ENCODE peak calls at places on chromosomes 6 and 20, in nine cellular contexts. One of them, this sample, is unnamed.

GRCh38 chr20:16018881-16019280 is 554.4 kb downstream of the KIF16B start:
- DNase-seq in neural crest cell: no peak
- DNase-seq in CD4-positive, alpha-beta T cell: no peak
- DNase-seq in nephron progenitor cell: no peak
- DNase-seq in IMR-90: no peak
- DNase-seq in lower lobe of right lung: no peak
- DNase-seq in choroid plexus epithelial cell: no peak
- DNase-seq in SK-N-SH: no peak
- DNase-seq in heart right ventricle: no peak
- DNase-seq in this sample: no peak

GRCh38 chr20:12358006-12358654 is 440.4 kb downstream of the BTBD3 start:
- DNase-seq in neural crest cell: no peak
- DNase-seq in CD4-positive, alpha-beta T cell: no peak
- DNase-seq in nephron progenitor cell: no peak
- DNase-seq in IMR-90: no peak
- DNase-seq in lower lobe of right lung: no peak
- DNase-seq in choroid plexus epithelial cell: peak
- DNase-seq in SK-N-SH: no peak
- DNase-seq in heart right ventricle: no peak
- DNase-seq in this sample: no peak

GRCh38 chr20:62708591-62709536 is at the start of gene NTSR1:
- DNase-seq in neural crest cell: no peak
- DNase-seq in CD4-positive, alpha-beta T cell: no peak
- DNase-seq in nephron progenitor cell: peak
- DNase-seq in IMR-90: no peak
- DNase-seq in lower lobe of right lung: no peak
- DNase-seq in choroid plexus epithelial cell: peak
- DNase-seq in SK-N-SH: no peak
- DNase-seq in heart right ventricle: peak
- DNase-seq in this sample: no peak

GRCh38 chr6:30211899-30212298 is 1.3 kb downstream of the TRIM26 start:
- DNase-seq in neural crest cell: no peak
- DNase-seq in CD4-positive, alpha-beta T cell: no peak
- DNase-seq in nephron progenitor cell: no peak
- DNase-seq in IMR-90: no peak
- DNase-seq in lower lobe of right lung: no peak
- DNase-seq in choroid plexus epithelial cell: no peak
- DNase-seq in SK-N-SH: no peak
- DNase-seq in heart right ventricle: no peak
- DNase-seq in this sample: no peak

GRCh38 chr6:46059608-46060007 is 43.9 kb upstream of the CLIC5 start:
- DNase-seq in neural crest cell: no peak
- DNase-seq in CD4-positive, alpha-beta T cell: no peak
- DNase-seq in nephron progenitor cell: no peak
- DNase-seq in IMR-90: no peak
- DNase-seq in lower lobe of right lung: no peak
- DNase-seq in choroid plexus epithelial cell: peak
- DNase-seq in SK-N-SH: no peak
- DNase-seq in heart right ventricle: no peak
- DNase-seq in this sample: no peak

GRCh38 chr6:36855750-36856149 is 16.5 kb upstream of the CPNE5 start:
- DNase-seq in neural crest cell: no peak
- DNase-seq in CD4-positive, alpha-beta T cell: no peak
- DNase-seq in nephron progenitor cell: no peak
- DNase-seq in IMR-90: no peak
- DNase-seq in lower lobe of right lung: no peak
- DNase-seq in choroid plexus epithelial cell: no peak
- DNase-seq in SK-N-SH: no peak
- DNase-seq in heart right ventricle: no peak
- DNase-seq in this sample: no peak

GRCh38 chr20:58893355-58894151 is 41.0 kb downstream of the GNAS start:
- DNase-seq in neural crest cell: no peak
- DNase-seq in CD4-positive, alpha-beta T cell: no peak
- DNase-seq in nephron progenitor cell: no peak
- DNase-seq in IMR-90: peak
- DNase-seq in lower lobe of right lung: no peak
- DNase-seq in choroid plexus epithelial cell: no peak
- DNase-seq in SK-N-SH: no peak
- DNase-seq in heart right ventricle: no peak
- DNase-seq in this sample: no peak

GRCh38 chr20:59824711-59825562 is 108.5 kb downstream of the SYCP2 start:
- DNase-seq in neural crest cell: no peak
- DNase-seq in CD4-positive, alpha-beta T cell: no peak
- DNase-seq in nephron progenitor cell: no peak
- DNase-seq in IMR-90: no peak
- DNase-seq in lower lobe of right lung: no peak
- DNase-seq in choroid plexus epithelial cell: no peak
- DNase-seq in SK-N-SH: peak
- DNase-seq in heart right ventricle: no peak
- DNase-seq in this sample: no peak

GRCh38 chr6:12200025-12200424 is 90.1 kb upstream of the EDN1 start:
- DNase-seq in neural crest cell: no peak
- DNase-seq in CD4-positive, alpha-beta T cell: no peak
- DNase-seq in nephron progenitor cell: no peak
- DNase-seq in IMR-90: no peak
- DNase-seq in lower lobe of right lung: no peak
- DNase-seq in choroid plexus epithelial cell: no peak
- DNase-seq in SK-N-SH: no peak
- DNase-seq in heart right ventricle: no peak
- DNase-seq in this sample: no peak

GRCh38 chr20:46296526-46297250 is 11.6 kb downstream of the CDH22 start:
- DNase-seq in neural crest cell: no peak
- DNase-seq in CD4-positive, alpha-beta T cell: no peak
- DNase-seq in nephron progenitor cell: no peak
- DNase-seq in IMR-90: no peak
- DNase-seq in lower lobe of right lung: peak
- DNase-seq in choroid plexus epithelial cell: no peak
- DNase-seq in SK-N-SH: no peak
- DNase-seq in heart right ventricle: no peak
- DNase-seq in this sample: no peak

GRCh38 chr20:49318430-49319203 is 40.8 kb upstream of the ZNFX1 start:
- DNase-seq in neural crest cell: no peak
- DNase-seq in CD4-positive, alpha-beta T cell: no peak
- DNase-seq in nephron progenitor cell: peak
- DNase-seq in IMR-90: no peak
- DNase-seq in lower lobe of right lung: peak
- DNase-seq in choroid plexus epithelial cell: no peak
- DNase-seq in SK-N-SH: peak
- DNase-seq in heart right ventricle: no peak
- DNase-seq in this sample: no peak

GRCh38 chr6:21300439-21300838 is 293.1 kb upstream of the SOX4 start:
- DNase-seq in neural crest cell: no peak
- DNase-seq in CD4-positive, alpha-beta T cell: no peak
- DNase-seq in nephron progenitor cell: no peak
- DNase-seq in IMR-90: no peak
- DNase-seq in lower lobe of right lung: no peak
- DNase-seq in choroid plexus epithelial cell: no peak
- DNase-seq in SK-N-SH: no peak
- DNase-seq in heart right ventricle: no peak
- DNase-seq in this sample: no peak

GRCh38 chr6:166442131-166442530 is 59.4 kb upstream of the MPC1 start:
- DNase-seq in neural crest cell: no peak
- DNase-seq in CD4-positive, alpha-beta T cell: no peak
- DNase-seq in nephron progenitor cell: no peak
- DNase-seq in IMR-90: no peak
- DNase-seq in lower lobe of right lung: no peak
- DNase-seq in choroid plexus epithelial cell: no peak
- DNase-seq in SK-N-SH: no peak
- DNase-seq in heart right ventricle: no peak
- DNase-seq in this sample: no peak

GRCh38 chr6:46990031-46990644 is 52.0 kb downstream of the ADGRF1 start:
- DNase-seq in neural crest cell: no peak
- DNase-seq in CD4-positive, alpha-beta T cell: no peak
- DNase-seq in nephron progenitor cell: peak
- DNase-seq in IMR-90: no peak
- DNase-seq in lower lobe of right lung: no peak
- DNase-seq in choroid plexus epithelial cell: no peak
- DNase-seq in SK-N-SH: no peak
- DNase-seq in heart right ventricle: peak
- DNase-seq in this sample: no peak

GRCh38 chr20:1207293-1207884 is 4.1 kb downstream of the C20orf202 start:
- DNase-seq in neural crest cell: no peak
- DNase-seq in CD4-positive, alpha-beta T cell: no peak
- DNase-seq in nephron progenitor cell: no peak
- DNase-seq in IMR-90: no peak
- DNase-seq in lower lobe of right lung: no peak
- DNase-seq in choroid plexus epithelial cell: no peak
- DNase-seq in SK-N-SH: no peak
- DNase-seq in heart right ventricle: no peak
- DNase-seq in this sample: no peak

GRCh38 chr20:47546184-47547033 is 44.7 kb downstream of the NCOA3 start:
- DNase-seq in neural crest cell: no peak
- DNase-seq in CD4-positive, alpha-beta T cell: no peak
- DNase-seq in nephron progenitor cell: no peak
- DNase-seq in IMR-90: peak
- DNase-seq in lower lobe of right lung: no peak
- DNase-seq in choroid plexus epithelial cell: peak
- DNase-seq in SK-N-SH: no peak
- DNase-seq in heart right ventricle: no peak
- DNase-seq in this sample: no peak

GRCh38 chr20:53869466-53870258 is 200.7 kb downstream of the BCAS1 start:
- DNase-seq in neural crest cell: peak
- DNase-seq in CD4-positive, alpha-beta T cell: peak
- DNase-seq in nephron progenitor cell: peak
- DNase-seq in IMR-90: peak
- DNase-seq in lower lobe of right lung: peak
- DNase-seq in choroid plexus epithelial cell: peak
- DNase-seq in SK-N-SH: peak
- DNase-seq in heart right ventricle: no peak
- DNase-seq in this sample: peak

GRCh38 chr20:63544958-63545516 is 2.5 kb downstream of the SRMS start:
- DNase-seq in neural crest cell: no peak
- DNase-seq in CD4-positive, alpha-beta T cell: no peak
- DNase-seq in nephron progenitor cell: no peak
- DNase-seq in IMR-90: no peak
- DNase-seq in lower lobe of right lung: no peak
- DNase-seq in choroid plexus epithelial cell: no peak
- DNase-seq in SK-N-SH: no peak
- DNase-seq in heart right ventricle: no peak
- DNase-seq in this sample: no peak

DNA sequence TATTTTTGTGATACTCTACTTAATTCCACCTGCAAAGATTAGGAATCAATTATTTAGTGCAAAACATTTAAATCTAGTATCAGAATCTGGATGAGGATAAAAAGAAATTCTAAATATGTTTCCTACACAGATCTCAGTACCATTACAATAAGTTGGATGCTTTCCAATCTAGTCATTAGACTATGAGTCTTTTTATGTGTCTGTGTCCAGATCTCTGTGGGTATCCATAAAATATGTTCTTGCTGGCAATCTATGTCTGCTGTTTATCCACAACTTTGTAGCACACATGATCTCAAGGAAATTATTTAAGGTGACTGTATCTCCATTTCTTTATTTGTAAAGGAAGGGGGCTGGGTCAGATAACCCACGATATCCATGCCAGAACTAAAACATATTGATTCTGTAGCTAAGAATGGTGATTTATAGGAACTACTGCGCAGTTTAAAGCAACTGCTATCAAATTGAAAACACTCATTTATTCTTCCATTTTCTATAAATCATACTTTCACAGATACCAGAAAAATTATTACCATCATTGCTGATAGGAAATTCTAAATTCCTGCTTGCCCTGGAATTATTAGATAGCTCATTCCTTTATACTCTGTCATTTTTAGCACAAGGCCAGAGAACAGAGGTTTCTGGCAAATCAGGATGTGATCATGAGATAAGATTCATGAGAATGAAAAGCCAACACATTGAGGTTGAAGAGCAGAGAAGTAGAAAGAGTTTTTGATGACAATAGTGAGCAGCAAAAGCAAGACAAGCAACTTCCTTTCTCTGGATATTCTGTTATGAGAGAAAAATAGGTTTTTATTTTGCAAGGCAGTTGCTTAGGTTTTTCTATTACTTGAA is 851.4 kb upstream of the CITED2 start:
- DNase-seq in neural crest cell: no peak
- DNase-seq in CD4-positive, alpha-beta T cell: no peak
- DNase-seq in nephron progenitor cell: no peak
- DNase-seq in IMR-90: peak
- DNase-seq in lower lobe of right lung: no peak
- DNase-seq in choroid plexus epithelial cell: peak
- DNase-seq in SK-N-SH: no peak
- DNase-seq in heart right ventricle: no peak
- DNase-seq in this sample: no peak
- TF ChIP-seq CTCF in neural crest cell: no peak
- TF ChIP-seq CTCF in CD4-positive, alpha-beta T cell: no peak
- TF ChIP-seq CTCF in nephron progenitor cell: no peak
- TF ChIP-seq CTCF in IMR-90: no peak
- TF ChIP-seq CTCF in lower lobe of right lung: no peak
- TF ChIP-seq CTCF in choroid plexus epithelial cell: no peak
- TF ChIP-seq CTCF in SK-N-SH: no peak
- TF ChIP-seq CTCF in heart right ventricle: no peak
- TF ChIP-seq CTCF in this sample: no peak

DNA sequence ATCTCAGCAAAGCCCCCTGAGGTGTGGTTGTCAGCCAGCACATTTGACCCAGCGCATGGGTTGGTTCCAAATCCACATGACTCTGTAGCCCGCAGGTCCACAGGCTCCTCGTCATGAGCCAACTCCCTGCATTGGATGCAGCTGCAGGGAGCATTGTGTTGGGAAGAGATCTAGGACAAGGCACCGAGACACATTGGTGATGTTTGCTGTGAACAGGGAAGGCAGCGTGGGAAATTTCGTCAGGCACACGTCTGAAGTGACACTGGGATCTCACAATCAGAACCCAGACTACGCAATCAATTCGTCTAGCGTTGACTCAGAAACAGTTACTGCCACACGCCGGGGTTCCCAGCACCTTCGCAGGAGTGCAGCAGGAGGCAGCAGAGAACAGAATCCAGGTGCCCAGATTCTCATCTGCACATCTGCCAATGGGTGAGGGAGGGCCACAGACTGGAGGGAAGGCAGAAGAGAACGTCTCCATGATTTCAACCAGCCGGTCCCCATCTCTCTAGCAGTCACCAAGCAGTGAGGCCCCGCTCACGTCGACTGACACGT is 177.0 kb downstream of the TTLL2 start:
- DNase-seq in neural crest cell: no peak
- DNase-seq in CD4-positive, alpha-beta T cell: no peak
- DNase-seq in nephron progenitor cell: peak
- DNase-seq in IMR-90: no peak
- DNase-seq in lower lobe of right lung: no peak
- DNase-seq in choroid plexus epithelial cell: peak
- DNase-seq in SK-N-SH: peak
- DNase-seq in heart right ventricle: no peak
- DNase-seq in this sample: no peak
- TF ChIP-seq CTCF in neural crest cell: peak
- TF ChIP-seq CTCF in CD4-positive, alpha-beta T cell: no peak
- TF ChIP-seq CTCF in nephron progenitor cell: peak
- TF ChIP-seq CTCF in IMR-90: no peak
- TF ChIP-seq CTCF in lower lobe of right lung: no peak
- TF ChIP-seq CTCF in choroid plexus epithelial cell: peak
- TF ChIP-seq CTCF in SK-N-SH: no peak
- TF ChIP-seq CTCF in heart right ventricle: no peak
- TF ChIP-seq CTCF in this sample: no peak

GRCh38 chr20:43985121-43985520 is 70.5 kb downstream of the TOX2 start:
- DNase-seq in neural crest cell: no peak
- DNase-seq in CD4-positive, alpha-beta T cell: no peak
- DNase-seq in nephron progenitor cell: no peak
- DNase-seq in IMR-90: no peak
- DNase-seq in lower lobe of right lung: no peak
- DNase-seq in choroid plexus epithelial cell: no peak
- DNase-seq in SK-N-SH: no peak
- DNase-seq in heart right ventricle: no peak
- DNase-seq in this sample: no peak
- TF ChIP-seq CTCF in neural crest cell: no peak
- TF ChIP-seq CTCF in CD4-positive, alpha-beta T cell: no peak
- TF ChIP-seq CTCF in nephron progenitor cell: no peak
- TF ChIP-seq CTCF in IMR-90: no peak
- TF ChIP-seq CTCF in lower lobe of right lung: no peak
- TF ChIP-seq CTCF in choroid plexus epithelial cell: no peak
- TF ChIP-seq CTCF in SK-N-SH: no peak
- TF ChIP-seq CTCF in heart right ventricle: no peak
- TF ChIP-seq CTCF in this sample: no peak

GRCh38 chr20:6055981-6056569 is 2.2 kb upstream of the LRRN4 start:
- DNase-seq in neural crest cell: no peak
- DNase-seq in CD4-positive, alpha-beta T cell: no peak
- DNase-seq in nephron progenitor cell: no peak
- DNase-seq in IMR-90: no peak
- DNase-seq in lower lobe of right lung: no peak
- DNase-seq in choroid plexus epithelial cell: no peak
- DNase-seq in SK-N-SH: no peak
- DNase-seq in heart right ventricle: no peak
- DNase-seq in this sample: no peak
- TF ChIP-seq CTCF in neural crest cell: no peak
- TF ChIP-seq CTCF in CD4-positive, alpha-beta T cell: no peak
- TF ChIP-seq CTCF in nephron progenitor cell: no peak
- TF ChIP-seq CTCF in IMR-90: no peak
- TF ChIP-seq CTCF in lower lobe of right lung: no peak
- TF ChIP-seq CTCF in choroid plexus epithelial cell: no peak
- TF ChIP-seq CTCF in SK-N-SH: no peak
- TF ChIP-seq CTCF in heart right ventricle: no peak
- TF ChIP-seq CTCF in this sample: no peak

This sample was measured in mesothelial cell of epicardium.